ENCODE peak calls at places on chromosome 22, in four cellular contexts. V is K562, F is PC-9, U is H1. W is an unnamed sample.

GRCh38 chr22:21728270-21728669 is 7.3 kb downstream of the YPEL1 start:
- DNase-seq in V (peak; percentile 55), F (no peak), U (no peak), W (no peak)

GRCh38 chr22:37295946-37296345 is 13.6 kb downstream of the CYTH4 start:
- DNase-seq in V (no peak), F (no peak), U (no peak), W (no peak)

GRCh38 chr22:37806409-37807338 is 1.1 kb upstream of the GCAT start:
- DNase-seq in V (no peak), F (peak; percentile 20), U (no peak), W (no peak)

GRCh38 chr22:17980638-17981051 is 43.7 kb downstream of the MICAL3 start:
- DNase-seq in V (peak; percentile 92), F (no peak), U (no peak), W (no peak)

GRCh38 chr22:37248251-37248650 is 4.2 kb upstream of the RAC2 start:
- DNase-seq in V (no peak), F (no peak), U (no peak), W (no peak)

GRCh38 chr22:19620742-19621371 is 93.4 kb upstream of the SEPTIN5 start:
- DNase-seq in V (no peak), F (no peak), U (no peak), W (no peak)

GRCh38 chr22:23862103-23862502 is 4.4 kb downstream of the SLC2A11 start:
- DNase-seq in V (no peak), F (peak; percentile 35), U (no peak), W (peak; percentile 60)

GRCh38 chr22:36729321-36729720 is 25.8 kb upstream of the CACNG2 start:
- DNase-seq in V (no peak), F (no peak), U (no peak), W (no peak)

GRCh38 chr22:24181088-24181995 is at the start of gene SUSD2:
- DNase-seq in V (peak; percentile 58), F (no peak), U (no peak), W (no peak)

GRCh38 chr22:25475554-25476022 is 88.9 kb upstream of the GRK3 start:
- DNase-seq in V (no peak), F (no peak), U (no peak), W (no peak)

GRCh38 chr22:28051787-28052356 is 132.8 kb upstream of the PITPNB start:
- DNase-seq in V (peak; percentile 43), F (peak; percentile 46), U (peak; percentile 44), W (no peak)

GRCh38 chr22:36027960-36028645 is 521 bp downstream of the RBFOX2 start:
- DNase-seq in V (peak; percentile 73), F (no peak), U (no peak), W (peak; percentile 52)

GRCh38 chr22:36546932-36547331 is 18.0 kb upstream of the EIF3D start:
- DNase-seq in V (no peak), F (peak; percentile 46), U (no peak), W (no peak)

GRCh38 chr22:39176067-39176621 is 23.7 kb upstream of the CBX7 start:
- DNase-seq in V (no peak), F (peak; percentile 89), U (no peak), W (no peak)
- H3K4me1 ChIP-seq in V (peaks cover 13% of the 10 kb centered on the region), F (peaks cover 57% of the 10 kb centered on the region), U (peaks cover 64% of the 10 kb centered on the region), W (peaks cover 4% of the 10 kb centered on the region)

GRCh38 chr22:40026641-40027040 is 31.9 kb downstream of the FAM83F start:
- DNase-seq in V (no peak), F (no peak), U (no peak), W (no peak)
- H3K4me3 ChIP-seq in V (no peak overlapping the region), F (no peak overlapping the region), U (no peak overlapping the region), W (no peak overlapping the region)

GRCh38 chr22:16968218-16968595 is 39.8 kb downstream of the GAB4 start:
- DNase-seq in V (no peak), F (no peak), U (no peak), W (no peak)

GRCh38 chr22:16969508-16970327 is 38.3 kb downstream of the GAB4 start:
- DNase-seq in V (no peak), F (no peak), U (no peak), W (no peak)

GRCh38 chr22:16967453-16968217 is 40.4 kb downstream of the GAB4 start:
- DNase-seq in V (no peak), F (no peak), U (no peak), W (no peak)

GRCh38 chr22:16972311-16972710 is 35.7 kb downstream of the GAB4 start:
- DNase-seq in V (no peak), F (no peak), U (no peak), W (no peak)

GRCh38 chr22:16970446-16970845 is 37.6 kb downstream of the GAB4 start:
- DNase-seq in V (no peak), F (no peak), U (no peak), W (no peak)
- TF ChIP-seq EZH2 in V (no peak), F (no peak), U (no peak), W (no peak)

GRCh38 chr22:44204937-44205712 is 24.4 kb downstream of the PARVG start:
- DNase-seq in V (no peak), F (no peak), U (no peak), W (no peak)
- H3K4me1 ChIP-seq in V (no peaks in the 10 kb centered on the region), F (no peaks in the 10 kb centered on the region), U (no peaks in the 10 kb centered on the region), W (no peaks in the 10 kb centered on the region)

DNA sequence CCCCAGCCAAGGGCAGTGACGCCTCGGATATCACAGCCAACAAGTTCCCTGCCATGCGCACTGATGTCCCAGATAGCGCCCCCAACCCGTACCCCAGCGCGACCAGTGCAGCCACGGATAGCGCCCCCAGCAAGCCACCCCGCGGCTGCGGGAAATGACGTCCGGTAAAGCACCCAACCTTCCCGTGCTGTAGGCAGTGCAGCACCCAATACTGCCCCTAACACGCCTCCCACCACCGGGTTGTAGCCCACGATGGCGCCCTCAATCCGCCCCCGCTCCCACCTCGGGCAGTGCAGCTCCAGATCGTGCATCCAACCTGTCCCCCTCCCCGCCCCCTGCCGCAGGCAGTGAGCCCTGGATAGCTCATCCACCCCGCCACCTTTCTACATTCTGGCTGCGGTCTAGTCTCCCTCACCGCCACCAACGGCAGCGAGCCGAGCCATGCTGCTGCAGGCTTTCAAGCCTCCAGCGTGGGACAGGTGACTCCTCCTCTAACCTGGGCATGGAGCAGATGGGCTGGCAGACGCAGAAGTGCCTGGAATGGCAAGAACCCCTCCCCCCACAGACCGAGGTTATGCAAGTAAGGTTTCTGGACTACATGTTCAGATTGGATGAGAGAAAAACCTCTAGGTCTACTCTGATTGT is 540 bp downstream of the RFPL2 start:
- DNase-seq in V (no peak), F (no peak), U (no peak), W (no peak)
- H3K4me3 ChIP-seq in V (no peak overlapping the region), F (no peak overlapping the region), U (peak overlapping the region; percentile 47), W (no peak overlapping the region)

DNA sequence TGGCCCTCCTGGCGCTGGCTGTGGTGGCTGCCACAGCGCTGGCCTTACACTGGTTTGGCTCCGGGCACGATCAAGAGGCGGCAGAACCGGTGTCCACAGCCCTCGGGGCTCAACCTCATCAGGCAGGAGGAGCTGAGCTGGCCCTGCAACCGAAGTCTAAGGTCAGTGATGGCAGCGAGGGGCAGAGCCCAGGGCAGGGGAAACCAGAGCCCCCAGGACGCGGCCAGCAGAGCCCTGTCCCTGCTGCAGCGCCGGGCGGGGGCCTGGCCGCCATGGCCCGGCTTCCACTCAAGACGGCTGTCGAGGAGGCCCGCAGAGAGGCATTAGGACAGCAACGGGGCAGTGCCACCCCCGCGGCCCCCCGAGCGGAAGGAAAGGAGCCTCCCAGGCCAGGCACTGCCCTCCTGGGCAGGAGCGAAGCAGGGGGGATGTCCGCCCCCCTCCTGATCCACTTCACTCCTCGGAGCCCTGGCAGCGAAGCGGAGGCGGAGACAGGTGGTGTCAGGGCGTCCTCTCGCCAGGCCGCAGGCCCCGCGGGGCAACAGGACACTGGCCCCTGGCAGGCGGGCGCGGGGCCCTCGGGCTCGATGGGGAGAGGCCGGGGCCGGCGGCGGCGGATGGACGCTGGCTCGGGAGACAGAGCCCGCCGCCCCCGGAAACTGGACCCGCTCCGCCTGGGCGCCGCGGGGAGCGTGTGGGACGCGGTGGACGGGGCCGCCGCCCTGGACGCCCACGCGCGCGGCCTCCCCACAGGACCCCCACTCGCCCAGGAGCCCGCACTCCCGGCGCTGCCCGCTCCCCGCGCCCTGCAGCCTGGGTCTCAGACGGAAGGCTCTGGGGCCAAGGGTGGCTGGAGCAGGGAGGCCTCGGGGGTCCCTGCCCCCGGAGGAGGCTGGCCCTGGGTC is 879 bp downstream of the KLHDC7B start:
- DNase-seq in V (peak; percentile 44), F (peak; percentile 23), U (no peak), W (no peak)
- TF ChIP-seq EZH2 in V (no peak), F (no peak), U (no peak), W (no peak)

GRCh38 chr22:46053563-46054090 is 76.7 kb upstream of the WNT7B start:
- DNase-seq in V (peak; percentile 29), F (peak; percentile 79), U (no peak), W (peak; percentile 80)
- H3K4me1 ChIP-seq in V (peaks cover 4% of the 10 kb centered on the region), F (peaks cover 33% of the 10 kb centered on the region), U (peaks cover 4% of the 10 kb centered on the region), W (peaks cover 38% of the 10 kb centered on the region)

GRCh38 chr22:31497148-31497938 is 1.0 kb downstream of the SFI1 start:
- DNase-seq in V (no peak), F (no peak), U (no peak), W (peak; percentile 24)

GRCh38 chr22:31492151-31492550 is 2.5 kb upstream of the EIF4ENIF1 start:
- DNase-seq in V (no peak), F (no peak), U (no peak), W (no peak)

GRCh38 chr22:31496007-31496734 is at the start of gene SFI1:
- DNase-seq in V (peak; percentile 90), F (peak; percentile 93), U (peak; percentile 47), W (peak; percentile 96)

GRCh38 chr22:31496735-31497146 is 405 bp downstream of the SFI1 start:
- DNase-seq in V (no peak), F (no peak), U (no peak), W (no peak)

GRCh38 chr22:31495343-31495742 is 993 bp upstream of the SFI1 start:
- DNase-seq in V (no peak), F (no peak), U (no peak), W (no peak)
- H3K4me3 ChIP-seq in V (peak overlapping the region; percentile 90), F (peak overlapping the region; percentile 81), U (peak overlapping the region; percentile 75), W (peak overlapping the region; percentile 96)

DNA sequence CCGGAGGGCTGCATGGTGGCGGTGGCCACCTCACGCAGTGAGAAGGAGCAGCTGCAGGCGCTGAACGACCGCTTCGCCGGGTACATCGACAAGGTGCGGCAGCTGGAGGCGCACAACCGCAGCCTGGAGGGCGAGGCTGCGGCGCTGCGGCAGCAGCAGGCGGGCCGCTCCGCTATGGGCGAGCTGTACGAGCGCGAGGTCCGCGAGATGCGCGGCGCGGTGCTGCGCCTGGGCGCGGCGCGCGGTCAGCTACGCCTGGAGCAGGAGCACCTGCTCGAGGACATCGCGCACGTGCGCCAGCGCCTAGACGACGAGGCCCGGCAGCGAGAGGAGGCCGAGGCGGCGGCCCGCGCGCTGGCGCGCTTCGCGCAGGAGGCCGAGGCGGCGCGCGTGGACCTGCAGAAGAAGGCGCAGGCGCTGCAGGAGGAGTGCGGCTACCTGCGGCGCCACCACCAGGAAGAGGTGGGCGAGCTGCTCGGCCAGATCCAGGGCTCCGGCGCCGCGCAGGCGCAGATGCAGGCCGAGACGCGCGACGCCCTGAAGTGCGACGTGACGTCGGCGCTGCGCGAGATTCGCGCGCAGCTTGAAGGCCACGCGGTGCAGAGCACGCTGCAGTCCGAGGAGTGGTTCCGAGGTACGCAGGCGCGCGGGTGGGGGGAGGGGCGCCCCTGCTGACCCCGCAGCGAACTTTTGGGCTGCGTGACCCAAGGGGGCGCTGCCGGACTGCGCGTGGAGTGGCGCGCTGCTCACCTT is 670 bp downstream of the NEFH start:
- DNase-seq in V (peak; percentile 78), F (peak; percentile 54), U (no peak), W (no peak)
- TF ChIP-seq EZH2 in V (no peak), F (no peak), U (peak; percentile 65), W (no peak)

DNA sequence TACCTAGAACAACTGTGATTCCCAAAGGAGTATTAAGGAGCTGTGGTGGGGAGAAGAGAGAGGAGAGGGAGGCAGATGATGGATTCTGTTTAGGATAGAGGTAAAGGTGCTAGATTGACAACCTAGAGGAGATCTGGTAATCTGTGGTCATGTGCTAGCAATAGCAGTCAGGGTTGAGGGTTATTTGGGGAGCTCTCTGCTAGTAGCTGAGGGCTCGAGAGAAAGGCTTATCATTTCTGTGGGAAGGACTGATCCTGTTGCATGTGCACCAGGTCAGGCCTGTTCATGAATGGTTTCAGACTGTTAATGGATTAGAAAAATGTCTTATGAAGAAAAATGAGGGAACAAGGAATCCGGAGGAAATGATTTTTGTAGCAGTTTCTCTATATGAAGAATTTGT is 63.2 kb downstream of the MTMR3 start:
- DNase-seq in V (peak; percentile 13), F (no peak), U (no peak), W (no peak)
- H3K4me1 ChIP-seq in V (peaks cover 17% of the 10 kb centered on the region), F (no peaks in the 10 kb centered on the region), U (peaks cover 8% of the 10 kb centered on the region), W (no peaks in the 10 kb centered on the region)